ENCODE peak calls at places on chromosomes 4 and X, in five cellular contexts. One of them, this sample, is unnamed.

GRCh38 chr4:242121-242848 is 63.0 kb downstream of the ZNF732 start:
- DNase-seq in ovary: peak; percentile 68
- DNase-seq in HEK293T: peak; percentile 52
- DNase-seq in foreskin keratinocyte: no peak
- DNase-seq in MV-4-11: peak; percentile 72
- DNase-seq in this sample: peak; percentile 33

GRCh38 chrX:119573840-119574393 is 446 bp upstream of the UBE2A start:
- DNase-seq in ovary: peak; percentile 39
- DNase-seq in HEK293T: peak; percentile 40
- DNase-seq in foreskin keratinocyte: no peak
- DNase-seq in MV-4-11: no peak
- DNase-seq in this sample: no peak

GRCh38 chrX:114500622-114501021 is 83.3 kb upstream of the HTR2C start:
- DNase-seq in ovary: no peak
- DNase-seq in HEK293T: no peak
- DNase-seq in foreskin keratinocyte: no peak
- DNase-seq in MV-4-11: no peak
- DNase-seq in this sample: no peak

GRCh38 chrX:48781705-48782104 is 4.7 kb upstream of the GATA1 start:
- DNase-seq in ovary: no peak
- DNase-seq in HEK293T: no peak
- DNase-seq in foreskin keratinocyte: no peak
- DNase-seq in MV-4-11: no peak
- DNase-seq in this sample: no peak

GRCh38 chrX:45513042-45513441 is 312.4 kb upstream of the DIPK2B start:
- DNase-seq in ovary: no peak
- DNase-seq in HEK293T: no peak
- DNase-seq in foreskin keratinocyte: no peak
- DNase-seq in MV-4-11: no peak
- DNase-seq in this sample: no peak

GRCh38 chr4:11098461-11098860 is 330.2 kb downstream of the HS3ST1 start:
- DNase-seq in ovary: no peak
- DNase-seq in HEK293T: no peak
- DNase-seq in foreskin keratinocyte: no peak
- DNase-seq in MV-4-11: no peak
- DNase-seq in this sample: no peak

GRCh38 chr4:155568641-155569040 is 98.0 kb upstream of the GUCY1A1 start:
- DNase-seq in ovary: no peak
- DNase-seq in HEK293T: no peak
- DNase-seq in foreskin keratinocyte: no peak
- DNase-seq in MV-4-11: no peak
- DNase-seq in this sample: no peak

GRCh38 chr4:24131954-24132673 is 242.3 kb upstream of the PPARGC1A start:
- DNase-seq in ovary: no peak
- DNase-seq in HEK293T: no peak
- DNase-seq in foreskin keratinocyte: no peak
- DNase-seq in MV-4-11: no peak
- DNase-seq in this sample: no peak

GRCh38 chrX:148593146-148593545 is 92.7 kb downstream of the AFF2 start:
- DNase-seq in ovary: no peak
- DNase-seq in HEK293T: no peak
- DNase-seq in foreskin keratinocyte: no peak
- DNase-seq in MV-4-11: no peak
- DNase-seq in this sample: no peak

GRCh38 chr4:54683616-54684346 is 26.0 kb downstream of the KIT start:
- DNase-seq in ovary: no peak
- DNase-seq in HEK293T: no peak
- DNase-seq in foreskin keratinocyte: no peak
- DNase-seq in MV-4-11: peak; percentile 86
- DNase-seq in this sample: peak; percentile 51

GRCh38 chr4:99202536-99202935 is 16.5 kb downstream of the ADH6 start:
- DNase-seq in ovary: peak; percentile 73
- DNase-seq in HEK293T: no peak
- DNase-seq in foreskin keratinocyte: no peak
- DNase-seq in MV-4-11: no peak
- DNase-seq in this sample: no peak

GRCh38 chr4:8372506-8373070 is 67.9 kb downstream of the ACOX3 start:
- DNase-seq in ovary: no peak
- DNase-seq in HEK293T: no peak
- DNase-seq in foreskin keratinocyte: no peak
- DNase-seq in MV-4-11: no peak
- DNase-seq in this sample: no peak

GRCh38 chr4:76606662-76607265 is 171.7 kb downstream of the SHROOM3 start:
- DNase-seq in ovary: no peak
- DNase-seq in HEK293T: no peak
- DNase-seq in foreskin keratinocyte: no peak
- DNase-seq in MV-4-11: no peak
- DNase-seq in this sample: no peak

GRCh38 chrX:93673056-93673868 is at the start of gene NAP1L3:
- DNase-seq in ovary: peak; percentile 67
- DNase-seq in HEK293T: peak; percentile 61
- DNase-seq in foreskin keratinocyte: no peak
- DNase-seq in MV-4-11: no peak
- DNase-seq in this sample: no peak

GRCh38 chr4:954211-955020 is 19.0 kb downstream of the DGKQ start:
- DNase-seq in ovary: no peak
- DNase-seq in HEK293T: no peak
- DNase-seq in foreskin keratinocyte: no peak
- DNase-seq in MV-4-11: no peak
- DNase-seq in this sample: no peak

GRCh38 chr4:165476214-165477098 is 97.6 kb downstream of the CPE start:
- DNase-seq in ovary: no peak
- DNase-seq in HEK293T: no peak
- DNase-seq in foreskin keratinocyte: peak; percentile 83
- DNase-seq in MV-4-11: no peak
- DNase-seq in this sample: peak; percentile 57

GRCh38 chr4:15890246-15890829 is 48.2 kb downstream of the FGFBP1 start:
- DNase-seq in ovary: no peak
- DNase-seq in HEK293T: no peak
- DNase-seq in foreskin keratinocyte: no peak
- DNase-seq in MV-4-11: no peak
- DNase-seq in this sample: no peak